ENCODE peak calls at places on chromosomes 16 and 17, in eight cellular contexts. One of them, this sample, is unnamed.
A peak's percentile ranks its signal among the peaks of the same experiment; 100 is the strongest.

GRCh38 chr17:6394055-6394454 is 40.9 kb downstream of the AIPL1 start:
- DNase-seq in BE2C: no peak
- DNase-seq in endothelial cell of umbilical vein: no peak
- DNase-seq in WTC11: no peak
- DNase-seq in astrocyte of the spinal cord: no peak
- DNase-seq in CD4-positive, alpha-beta T cell: no peak
- DNase-seq in fibroblast of pulmonary artery: no peak
- DNase-seq in bronchial epithelial cell: no peak
- DNase-seq in this sample: no peak

GRCh38 chr17:74605361-74605760 is 13.3 kb upstream of the CD300LD start:
- DNase-seq in WTC11: no peak
- DNase-seq in bronchial epithelial cell: peak; percentile 77
- DNase-seq in endothelial cell of umbilical vein: no peak
- DNase-seq in BE2C: peak; percentile 60
- DNase-seq in astrocyte of the spinal cord: peak; percentile 23
- DNase-seq in fibroblast of pulmonary artery: peak; percentile 69
- DNase-seq in CD4-positive, alpha-beta T cell: no peak
- DNase-seq in this sample: no peak

GRCh38 chr16:11233727-11234376 is 22.2 kb downstream of the SOCS1 start:
- DNase-seq in fibroblast of pulmonary artery: no peak
- DNase-seq in WTC11: peak; percentile 40
- DNase-seq in CD4-positive, alpha-beta T cell: peak; percentile 37
- DNase-seq in astrocyte of the spinal cord: no peak
- DNase-seq in bronchial epithelial cell: no peak
- DNase-seq in BE2C: no peak
- DNase-seq in endothelial cell of umbilical vein: no peak
- DNase-seq in this sample: no peak

GRCh38 chr16:12170103-12171025 is 193.8 kb downstream of the SNX29 start:
- DNase-seq in endothelial cell of umbilical vein: no peak
- DNase-seq in bronchial epithelial cell: no peak
- DNase-seq in BE2C: no peak
- DNase-seq in fibroblast of pulmonary artery: peak; percentile 44
- DNase-seq in WTC11: no peak
- DNase-seq in astrocyte of the spinal cord: no peak
- DNase-seq in CD4-positive, alpha-beta T cell: no peak
- DNase-seq in this sample: no peak

GRCh38 chr17:34378664-34379101 is 15.7 kb upstream of the CCL1 start:
- DNase-seq in endothelial cell of umbilical vein: no peak
- DNase-seq in WTC11: no peak
- DNase-seq in BE2C: no peak
- DNase-seq in astrocyte of the spinal cord: no peak
- DNase-seq in CD4-positive, alpha-beta T cell: no peak
- DNase-seq in fibroblast of pulmonary artery: peak; percentile 23
- DNase-seq in bronchial epithelial cell: no peak
- DNase-seq in this sample: no peak

GRCh38 chr17:78722101-78722761 is 59.8 kb downstream of the CYTH1 start:
- DNase-seq in WTC11: no peak
- DNase-seq in bronchial epithelial cell: no peak
- DNase-seq in CD4-positive, alpha-beta T cell: no peak
- DNase-seq in fibroblast of pulmonary artery: no peak
- DNase-seq in endothelial cell of umbilical vein: no peak
- DNase-seq in astrocyte of the spinal cord: no peak
- DNase-seq in BE2C: peak; percentile 50
- DNase-seq in this sample: no peak

GRCh38 chr17:71765437-71765836 is 355.4 kb upstream of the SOX9 start:
- DNase-seq in bronchial epithelial cell: no peak
- DNase-seq in astrocyte of the spinal cord: peak; percentile 32
- DNase-seq in BE2C: peak; percentile 13
- DNase-seq in endothelial cell of umbilical vein: no peak
- DNase-seq in WTC11: no peak
- DNase-seq in fibroblast of pulmonary artery: no peak
- DNase-seq in CD4-positive, alpha-beta T cell: no peak
- DNase-seq in this sample: no peak

GRCh38 chr16:84648595-84649510 is 542 bp downstream of the KLHL36 start:
- DNase-seq in astrocyte of the spinal cord: no peak
- DNase-seq in endothelial cell of umbilical vein: no peak
- DNase-seq in CD4-positive, alpha-beta T cell: peak; percentile 31
- DNase-seq in WTC11: peak; percentile 51
- DNase-seq in fibroblast of pulmonary artery: no peak
- DNase-seq in BE2C: peak; percentile 33
- DNase-seq in bronchial epithelial cell: no peak
- DNase-seq in this sample: peak; percentile 54

GRCh38 chr17:83080641-83081560 is 1.5 kb downstream of the METRNL start:
- DNase-seq in BE2C: no peak
- DNase-seq in fibroblast of pulmonary artery: peak; percentile 35
- DNase-seq in endothelial cell of umbilical vein: no peak
- DNase-seq in WTC11: no peak
- DNase-seq in CD4-positive, alpha-beta T cell: no peak
- DNase-seq in astrocyte of the spinal cord: no peak
- DNase-seq in bronchial epithelial cell: no peak
- DNase-seq in this sample: no peak

GRCh38 chr17:17420561-17421269 is 56.1 kb upstream of the MED9 start:
- DNase-seq in bronchial epithelial cell: no peak
- DNase-seq in WTC11: no peak
- DNase-seq in BE2C: no peak
- DNase-seq in CD4-positive, alpha-beta T cell: no peak
- DNase-seq in fibroblast of pulmonary artery: peak; percentile 97
- DNase-seq in astrocyte of the spinal cord: peak; percentile 51
- DNase-seq in endothelial cell of umbilical vein: no peak
- DNase-seq in this sample: no peak

GRCh38 chr17:75088902-75089417 is 1.2 kb downstream of the SLC16A5 start:
- DNase-seq in BE2C: no peak
- DNase-seq in WTC11: no peak
- DNase-seq in endothelial cell of umbilical vein: peak; percentile 69
- DNase-seq in CD4-positive, alpha-beta T cell: no peak
- DNase-seq in fibroblast of pulmonary artery: no peak
- DNase-seq in bronchial epithelial cell: peak; percentile 59
- DNase-seq in astrocyte of the spinal cord: peak; percentile 39
- DNase-seq in this sample: no peak

GRCh38 chr16:85254921-85255320 is 142.6 kb upstream of the CIBAR2 start:
- DNase-seq in CD4-positive, alpha-beta T cell: no peak
- DNase-seq in WTC11: no peak
- DNase-seq in astrocyte of the spinal cord: no peak
- DNase-seq in bronchial epithelial cell: no peak
- DNase-seq in endothelial cell of umbilical vein: no peak
- DNase-seq in BE2C: no peak
- DNase-seq in fibroblast of pulmonary artery: no peak
- DNase-seq in this sample: no peak

GRCh38 chr17:78031435-78031834 is 72.9 kb downstream of the TNRC6C start:
- DNase-seq in endothelial cell of umbilical vein: no peak
- DNase-seq in astrocyte of the spinal cord: no peak
- DNase-seq in WTC11: no peak
- DNase-seq in bronchial epithelial cell: no peak
- DNase-seq in CD4-positive, alpha-beta T cell: no peak
- DNase-seq in fibroblast of pulmonary artery: no peak
- DNase-seq in BE2C: no peak
- DNase-seq in this sample: no peak

GRCh38 chr16:87410958-87411357 is 18.8 kb downstream of the MAP1LC3B start:
- DNase-seq in WTC11: peak; percentile 33
- DNase-seq in astrocyte of the spinal cord: no peak
- DNase-seq in endothelial cell of umbilical vein: no peak
- DNase-seq in fibroblast of pulmonary artery: no peak
- DNase-seq in CD4-positive, alpha-beta T cell: no peak
- DNase-seq in bronchial epithelial cell: no peak
- DNase-seq in BE2C: no peak
- DNase-seq in this sample: no peak

GRCh38 chr17:4584835-4585187 is 482 bp downstream of the SMTNL2 start:
- DNase-seq in endothelial cell of umbilical vein: no peak
- DNase-seq in bronchial epithelial cell: no peak
- DNase-seq in fibroblast of pulmonary artery: no peak
- DNase-seq in BE2C: no peak
- DNase-seq in WTC11: peak; percentile 39
- DNase-seq in astrocyte of the spinal cord: no peak
- DNase-seq in CD4-positive, alpha-beta T cell: no peak
- DNase-seq in this sample: no peak
- TF ChIP-seq CTCF in endothelial cell of umbilical vein: no peak
- TF ChIP-seq CTCF in bronchial epithelial cell: no peak
- TF ChIP-seq CTCF in fibroblast of pulmonary artery: no peak
- TF ChIP-seq CTCF in BE2C: no peak
- TF ChIP-seq CTCF in WTC11: no peak
- TF ChIP-seq CTCF in astrocyte of the spinal cord: no peak
- TF ChIP-seq CTCF in CD4-positive, alpha-beta T cell: no peak
- TF ChIP-seq CTCF in this sample: no peak

DNA sequence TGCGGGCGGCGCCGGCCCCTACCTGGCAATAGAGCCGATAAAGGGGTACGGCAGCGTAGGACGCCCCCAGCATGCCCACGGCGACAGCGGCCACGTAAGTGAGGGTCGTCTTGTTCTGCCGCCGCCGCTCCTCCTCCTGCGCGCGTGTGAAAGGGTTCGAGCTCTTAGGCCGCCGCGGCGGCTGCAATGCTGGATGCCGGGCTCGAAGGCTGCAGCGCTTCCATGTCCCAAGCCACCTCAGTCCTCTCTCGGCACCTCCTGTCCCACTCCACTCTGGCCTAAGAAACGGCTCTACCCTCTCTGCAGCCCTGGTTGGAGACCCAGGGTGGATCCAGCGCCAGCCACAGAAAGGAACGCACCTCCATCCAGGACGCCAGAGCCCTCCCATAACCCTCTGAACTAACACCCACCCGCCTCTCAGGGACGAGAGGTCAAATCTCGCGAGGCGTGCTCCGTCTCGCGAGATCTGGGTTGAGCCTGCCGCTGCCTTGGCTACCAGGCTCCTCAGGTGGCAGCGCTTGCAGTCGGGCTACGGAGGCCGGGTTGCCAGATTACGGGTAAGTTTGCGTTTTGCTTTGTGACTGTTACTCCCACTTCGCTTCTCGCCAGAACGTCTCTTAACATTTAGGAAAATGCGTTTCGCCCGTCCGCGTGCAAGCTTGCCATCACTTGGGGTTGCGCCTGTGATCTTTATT is at the start of the genes COX11 and STXBP4:
- DNase-seq in CD4-positive, alpha-beta T cell: peak; percentile 89
- DNase-seq in astrocyte of the spinal cord: peak; percentile 99
- DNase-seq in BE2C: peak; percentile 94
- DNase-seq in endothelial cell of umbilical vein: peak; percentile 98
- DNase-seq in fibroblast of pulmonary artery: peak; percentile 98
- DNase-seq in WTC11: peak; percentile 92
- DNase-seq in bronchial epithelial cell: peak; percentile 91
- DNase-seq in this sample: peak; percentile 85
- TF ChIP-seq CTCF in CD4-positive, alpha-beta T cell: no peak
- TF ChIP-seq CTCF in astrocyte of the spinal cord: peak; percentile 62
- TF ChIP-seq CTCF in BE2C: peak; percentile 48
- TF ChIP-seq CTCF in endothelial cell of umbilical vein: peak; percentile 39
- TF ChIP-seq CTCF in fibroblast of pulmonary artery: no peak
- TF ChIP-seq CTCF in WTC11: no peak
- TF ChIP-seq CTCF in bronchial epithelial cell: no peak
- TF ChIP-seq CTCF in this sample: no peak

DNA sequence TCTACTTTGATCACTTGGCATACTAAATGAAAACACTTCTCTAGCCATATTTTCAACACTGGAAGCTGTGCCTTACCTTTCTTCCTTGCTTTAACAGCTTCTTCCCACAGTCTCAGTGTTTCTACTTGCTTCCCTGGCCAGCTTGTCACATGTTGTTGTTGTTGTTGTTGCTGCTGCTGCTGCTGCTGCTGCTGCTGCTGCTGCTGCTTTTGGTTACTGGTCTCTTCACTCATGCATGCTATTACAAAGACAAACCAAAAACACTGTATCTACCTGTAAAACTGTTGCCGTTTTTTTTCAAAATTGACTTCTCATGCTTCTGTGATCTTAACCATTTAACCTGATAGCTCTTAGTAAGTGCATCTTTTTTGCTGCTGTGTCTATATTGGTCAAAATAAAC is 9.0 kb downstream of the VEZF1 start:
- DNase-seq in CD4-positive, alpha-beta T cell: no peak
- DNase-seq in endothelial cell of umbilical vein: no peak
- DNase-seq in BE2C: no peak
- DNase-seq in fibroblast of pulmonary artery: no peak
- DNase-seq in WTC11: no peak
- DNase-seq in astrocyte of the spinal cord: no peak
- DNase-seq in bronchial epithelial cell: no peak
- DNase-seq in this sample: no peak
- TF ChIP-seq CTCF in CD4-positive, alpha-beta T cell: no peak
- TF ChIP-seq CTCF in endothelial cell of umbilical vein: no peak
- TF ChIP-seq CTCF in BE2C: no peak
- TF ChIP-seq CTCF in fibroblast of pulmonary artery: no peak
- TF ChIP-seq CTCF in WTC11: no peak
- TF ChIP-seq CTCF in astrocyte of the spinal cord: no peak
- TF ChIP-seq CTCF in bronchial epithelial cell: no peak
- TF ChIP-seq CTCF in this sample: no peak

GRCh38 chr17:48548687-48549621 is 4.0 kb upstream of the HOXB2 start:
- DNase-seq in BE2C: no peak
- DNase-seq in endothelial cell of umbilical vein: no peak
- DNase-seq in astrocyte of the spinal cord: peak; percentile 43
- DNase-seq in CD4-positive, alpha-beta T cell: no peak
- DNase-seq in fibroblast of pulmonary artery: no peak
- DNase-seq in WTC11: no peak
- DNase-seq in bronchial epithelial cell: no peak
- DNase-seq in this sample: no peak

GRCh38 chr17:48551601-48552452 is 6.9 kb upstream of the HOXB2 start:
- DNase-seq in CD4-positive, alpha-beta T cell: no peak
- DNase-seq in fibroblast of pulmonary artery: no peak
- DNase-seq in bronchial epithelial cell: no peak
- DNase-seq in endothelial cell of umbilical vein: no peak
- DNase-seq in BE2C: no peak
- DNase-seq in astrocyte of the spinal cord: peak; percentile 56
- DNase-seq in WTC11: no peak
- DNase-seq in this sample: no peak

GRCh38 chr17:48551206-48551597 is 6.3 kb upstream of the HOXB2 start:
- DNase-seq in CD4-positive, alpha-beta T cell: no peak
- DNase-seq in WTC11: no peak
- DNase-seq in bronchial epithelial cell: no peak
- DNase-seq in BE2C: no peak
- DNase-seq in fibroblast of pulmonary artery: no peak
- DNase-seq in astrocyte of the spinal cord: peak; percentile 52
- DNase-seq in endothelial cell of umbilical vein: no peak
- DNase-seq in this sample: no peak

GRCh38 chr17:48549909-48550308 is 5.0 kb upstream of the HOXB2 start:
- DNase-seq in astrocyte of the spinal cord: peak; percentile 59
- DNase-seq in BE2C: no peak
- DNase-seq in endothelial cell of umbilical vein: no peak
- DNase-seq in WTC11: no peak
- DNase-seq in CD4-positive, alpha-beta T cell: no peak
- DNase-seq in fibroblast of pulmonary artery: no peak
- DNase-seq in bronchial epithelial cell: no peak
- DNase-seq in this sample: no peak

DNA sequence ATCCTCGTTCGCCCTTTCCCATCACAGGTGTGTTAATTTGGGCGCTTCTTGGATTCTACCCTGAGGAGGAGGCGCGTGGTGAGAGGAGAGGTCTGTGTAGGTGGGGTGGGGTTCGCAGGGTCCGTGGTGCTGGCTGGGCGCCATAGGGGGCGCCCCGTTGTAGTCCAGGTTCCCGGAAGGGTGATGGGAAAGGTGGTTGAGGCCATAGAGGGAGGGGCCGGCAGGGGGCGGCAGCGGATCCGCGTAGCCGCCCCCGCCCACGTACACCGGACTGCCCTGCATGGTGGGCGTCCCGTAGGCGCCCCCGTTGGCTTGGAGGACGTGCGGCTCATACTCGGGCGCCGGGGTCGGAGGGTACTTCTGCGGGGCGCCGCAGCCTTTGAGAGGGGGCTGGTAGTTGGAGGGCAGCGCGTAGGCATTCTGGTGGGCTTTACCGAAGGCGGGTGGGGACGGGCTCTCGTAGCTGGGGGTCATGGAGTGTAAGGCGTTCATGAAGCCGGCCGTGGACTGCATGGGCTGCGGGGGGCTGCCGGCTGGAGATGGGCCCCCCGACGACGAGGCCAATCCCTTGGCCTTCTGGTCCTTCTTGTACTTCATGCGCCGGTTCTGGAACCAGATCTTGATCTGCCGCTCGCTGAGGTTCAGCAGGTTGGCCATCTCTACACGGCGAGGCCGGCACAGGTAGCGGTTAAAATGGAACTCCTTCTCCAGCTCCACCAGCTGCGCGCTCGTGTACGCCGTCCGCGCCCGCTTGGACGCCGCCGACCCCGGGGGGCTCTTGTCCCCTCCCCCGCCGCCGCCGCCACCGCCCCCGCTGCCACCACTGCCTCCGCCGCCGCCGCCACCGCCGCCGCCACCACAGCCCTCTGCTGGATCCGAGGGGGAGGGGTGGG is 5.7 kb upstream of the HOXB2 start:
- DNase-seq in WTC11: peak; percentile 57
- DNase-seq in CD4-positive, alpha-beta T cell: no peak
- DNase-seq in BE2C: no peak
- DNase-seq in fibroblast of pulmonary artery: no peak
- DNase-seq in endothelial cell of umbilical vein: no peak
- DNase-seq in bronchial epithelial cell: no peak
- DNase-seq in astrocyte of the spinal cord: peak; percentile 43
- DNase-seq in this sample: no peak
- TF ChIP-seq CTCF in WTC11: peak; percentile 53
- TF ChIP-seq CTCF in CD4-positive, alpha-beta T cell: no peak
- TF ChIP-seq CTCF in BE2C: peak; percentile 24
- TF ChIP-seq CTCF in fibroblast of pulmonary artery: no peak
- TF ChIP-seq CTCF in endothelial cell of umbilical vein: peak; percentile 20
- TF ChIP-seq CTCF in bronchial epithelial cell: peak; percentile 17
- TF ChIP-seq CTCF in astrocyte of the spinal cord: peak; percentile 52
- TF ChIP-seq CTCF in this sample: peak; percentile 39

This sample was measured in mesothelial cell of epicardium.